ENCODE peak calls at places on chromosomes 13 and 19, in six cellular contexts. One of them, this sample, is unnamed.

GRCh38 chr19:40529093-40529954 is 47.3 kb upstream of the SHKBP1 start:
- DNase-seq in cardiac fibroblast: peak
- DNase-seq in lower lobe of right lung: peak
- DNase-seq in fibroblast of the aortic adventitia: peak
- DNase-seq in choroid plexus epithelial cell: peak
- DNase-seq in lung: peak
- DNase-seq in this sample: peak

GRCh38 chr13:110471833-110472162 is 89.7 kb downstream of the RAB20 start:
- DNase-seq in cardiac fibroblast: peak
- DNase-seq in lower lobe of right lung: peak
- DNase-seq in fibroblast of the aortic adventitia: no peak
- DNase-seq in choroid plexus epithelial cell: peak
- DNase-seq in lung: peak
- DNase-seq in this sample: peak

GRCh38 chr19:29694669-29695627 is 20.1 kb downstream of the C19orf12 start:
- DNase-seq in cardiac fibroblast: peak
- DNase-seq in lower lobe of right lung: peak
- DNase-seq in fibroblast of the aortic adventitia: peak
- DNase-seq in choroid plexus epithelial cell: peak
- DNase-seq in lung: peak
- DNase-seq in this sample: peak

GRCh38 chr19:42246143-42246868 is 3.9 kb upstream of the GSK3A start:
- DNase-seq in cardiac fibroblast: peak
- DNase-seq in lower lobe of right lung: peak
- DNase-seq in fibroblast of the aortic adventitia: peak
- DNase-seq in choroid plexus epithelial cell: peak
- DNase-seq in lung: peak
- DNase-seq in this sample: peak

GRCh38 chr13:51035469-51035868 is 75.6 kb downstream of the C13orf42 start:
- DNase-seq in cardiac fibroblast: no peak
- DNase-seq in lower lobe of right lung: no peak
- DNase-seq in fibroblast of the aortic adventitia: no peak
- DNase-seq in choroid plexus epithelial cell: no peak
- DNase-seq in lung: no peak
- DNase-seq in this sample: no peak

GRCh38 chr13:27186295-27186694 is 14.7 kb upstream of the USP12 start:
- DNase-seq in cardiac fibroblast: no peak
- DNase-seq in lower lobe of right lung: no peak
- DNase-seq in fibroblast of the aortic adventitia: no peak
- DNase-seq in choroid plexus epithelial cell: no peak
- DNase-seq in lung: no peak
- DNase-seq in this sample: no peak

GRCh38 chr13:50969691-50970090 is 60.1 kb downstream of the RNASEH2B start:
- DNase-seq in cardiac fibroblast: peak
- DNase-seq in lower lobe of right lung: no peak
- DNase-seq in fibroblast of the aortic adventitia: no peak
- DNase-seq in choroid plexus epithelial cell: peak
- DNase-seq in lung: no peak
- DNase-seq in this sample: peak

GRCh38 chr13:102402292-102402691 is 444 bp upstream of the FGF14 start:
- DNase-seq in cardiac fibroblast: no peak
- DNase-seq in lower lobe of right lung: no peak
- DNase-seq in fibroblast of the aortic adventitia: peak
- DNase-seq in choroid plexus epithelial cell: peak
- DNase-seq in lung: no peak
- DNase-seq in this sample: peak

GRCh38 chr13:75368167-75368566 is 113.8 kb downstream of the TBC1D4 start:
- DNase-seq in cardiac fibroblast: peak
- DNase-seq in lower lobe of right lung: no peak
- DNase-seq in fibroblast of the aortic adventitia: peak
- DNase-seq in choroid plexus epithelial cell: peak
- DNase-seq in lung: no peak
- DNase-seq in this sample: peak

GRCh38 chr19:21610787-21611186 is 105.4 kb downstream of the ZNF429 start:
- DNase-seq in cardiac fibroblast: no peak
- DNase-seq in lower lobe of right lung: no peak
- DNase-seq in fibroblast of the aortic adventitia: no peak
- DNase-seq in choroid plexus epithelial cell: no peak
- DNase-seq in lung: no peak
- DNase-seq in this sample: no peak

GRCh38 chr19:21608571-21608970 is 103.2 kb downstream of the ZNF429 start:
- DNase-seq in cardiac fibroblast: no peak
- DNase-seq in lower lobe of right lung: no peak
- DNase-seq in fibroblast of the aortic adventitia: no peak
- DNase-seq in choroid plexus epithelial cell: no peak
- DNase-seq in lung: no peak
- DNase-seq in this sample: no peak

GRCh38 chr19:21610341-21610740 is 104.9 kb downstream of the ZNF429 start:
- DNase-seq in cardiac fibroblast: no peak
- DNase-seq in lower lobe of right lung: no peak
- DNase-seq in fibroblast of the aortic adventitia: no peak
- DNase-seq in choroid plexus epithelial cell: no peak
- DNase-seq in lung: no peak
- DNase-seq in this sample: no peak

GRCh38 chr19:21612403-21612872 is 107.0 kb downstream of the ZNF429 start:
- DNase-seq in cardiac fibroblast: no peak
- DNase-seq in lower lobe of right lung: no peak
- DNase-seq in fibroblast of the aortic adventitia: no peak
- DNase-seq in choroid plexus epithelial cell: no peak
- DNase-seq in lung: no peak
- DNase-seq in this sample: no peak

GRCh38 chr19:21611659-21612402 is 106.4 kb downstream of the ZNF429 start:
- DNase-seq in cardiac fibroblast: no peak
- DNase-seq in lower lobe of right lung: no peak
- DNase-seq in fibroblast of the aortic adventitia: no peak
- DNase-seq in choroid plexus epithelial cell: no peak
- DNase-seq in lung: no peak
- DNase-seq in this sample: no peak
- H3K4me3 ChIP-seq in cardiac fibroblast: no peak
- H3K4me3 ChIP-seq in lower lobe of right lung: no peak
- H3K4me3 ChIP-seq in fibroblast of the aortic adventitia: no peak
- H3K4me3 ChIP-seq in choroid plexus epithelial cell: no peak
- H3K4me3 ChIP-seq in lung: no peak
- H3K4me3 ChIP-seq in this sample: no peak

DNA sequence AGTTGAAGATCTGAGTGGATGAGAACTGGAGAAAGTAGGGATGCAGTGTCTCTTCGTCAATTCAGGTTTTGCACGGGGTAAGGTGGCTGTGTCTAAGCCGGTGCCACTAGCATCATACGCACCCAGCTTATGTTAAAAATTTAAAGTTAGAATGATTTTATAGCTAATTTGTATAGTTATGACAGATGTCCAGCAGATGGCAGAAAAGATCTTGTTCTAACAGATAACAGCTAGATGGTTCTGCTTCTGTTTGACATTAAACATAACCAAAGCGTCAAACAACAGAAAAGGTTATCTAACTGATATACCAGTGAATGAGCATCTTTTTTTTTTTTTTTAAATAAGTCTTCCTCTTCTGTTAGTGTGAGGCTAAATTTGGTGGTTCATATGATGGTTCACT is 18.8 kb upstream of the EDDM13 start:
- DNase-seq in cardiac fibroblast: peak
- DNase-seq in lower lobe of right lung: no peak
- DNase-seq in fibroblast of the aortic adventitia: peak
- DNase-seq in choroid plexus epithelial cell: peak
- DNase-seq in lung: no peak
- DNase-seq in this sample: peak
- TF ChIP-seq CTCF in cardiac fibroblast: peak
- TF ChIP-seq CTCF in lower lobe of right lung: peak
- TF ChIP-seq CTCF in fibroblast of the aortic adventitia: peak
- TF ChIP-seq CTCF in choroid plexus epithelial cell: peak
- TF ChIP-seq CTCF in lung: peak
- TF ChIP-seq CTCF in this sample: peak

GRCh38 chr13:46172531-46172991 is 9.4 kb downstream of the LCP1 start:
- DNase-seq in cardiac fibroblast: no peak
- DNase-seq in lower lobe of right lung: no peak
- DNase-seq in fibroblast of the aortic adventitia: no peak
- DNase-seq in choroid plexus epithelial cell: no peak
- DNase-seq in lung: no peak
- DNase-seq in this sample: no peak
- H3K4me3 ChIP-seq in cardiac fibroblast: no peak
- H3K4me3 ChIP-seq in lower lobe of right lung: peak
- H3K4me3 ChIP-seq in fibroblast of the aortic adventitia: no peak
- H3K4me3 ChIP-seq in choroid plexus epithelial cell: no peak
- H3K4me3 ChIP-seq in lung: no peak
- H3K4me3 ChIP-seq in this sample: no peak

GRCh38 chr13:73059460-73060250 is 850 bp downstream of the KLF5 start:
- DNase-seq in cardiac fibroblast: no peak
- DNase-seq in lower lobe of right lung: peak
- DNase-seq in fibroblast of the aortic adventitia: no peak
- DNase-seq in choroid plexus epithelial cell: peak
- DNase-seq in lung: peak
- DNase-seq in this sample: no peak
- TF ChIP-seq CTCF in cardiac fibroblast: no peak
- TF ChIP-seq CTCF in lower lobe of right lung: peak
- TF ChIP-seq CTCF in fibroblast of the aortic adventitia: no peak
- TF ChIP-seq CTCF in choroid plexus epithelial cell: no peak
- TF ChIP-seq CTCF in lung: no peak
- TF ChIP-seq CTCF in this sample: no peak

GRCh38 chr19:13029301-13029880 is 34.1 kb downstream of the NFIX start:
- DNase-seq in cardiac fibroblast: no peak
- DNase-seq in lower lobe of right lung: no peak
- DNase-seq in fibroblast of the aortic adventitia: no peak
- DNase-seq in choroid plexus epithelial cell: no peak
- DNase-seq in lung: no peak
- DNase-seq in this sample: no peak
- H3K4me3 ChIP-seq in cardiac fibroblast: no peak
- H3K4me3 ChIP-seq in lower lobe of right lung: no peak
- H3K4me3 ChIP-seq in fibroblast of the aortic adventitia: peak
- H3K4me3 ChIP-seq in choroid plexus epithelial cell: no peak
- H3K4me3 ChIP-seq in lung: no peak
- H3K4me3 ChIP-seq in this sample: no peak

This sample was measured in fibroblast of pulmonary artery.